ENCODE peak calls at places on chromosomes 4 and X, in four cellular contexts. O is HCT116, Y is K562, Z is HepG2. E is an unnamed sample.
A peak's percentile ranks its signal among the peaks of the same experiment; 100 is the strongest.

GRCh38 chr4:183876268-183876934 is 28.7 kb upstream of the STOX2 start:
- DNase-seq in Y (no peak), Z (no peak), O (no peak), E (no peak)

GRCh38 chr4:1469596-1470392 is 63.6 kb upstream of the NKX1-1 start:
- DNase-seq in Y (no peak), Z (no peak), O (no peak), E (no peak)

GRCh38 chrX:145843196-145843595 is 25.6 kb downstream of the SLITRK2 start:
- DNase-seq in O (no peak), Z (no peak), Y (no peak), E (no peak)

GRCh38 chr4:26083987-26084386 is 170.0 kb downstream of the SMIM20 start:
- DNase-seq in Z (no peak), Y (no peak), O (peak; percentile 65), E (peak; percentile 73)

GRCh38 chr4:52202931-52203330 is 151.8 kb downstream of the SPATA18 start:
- DNase-seq in O (no peak), Y (no peak), Z (no peak), E (no peak)

GRCh38 chrX:31124536-31124935 is 52.7 kb upstream of the FTHL17 start:
- DNase-seq in Z (no peak), Y (no peak), O (no peak), E (no peak)

GRCh38 chr4:153205028-153205648 is 895 bp downstream of the TRIM2 start:
- DNase-seq in O (no peak), Y (peak; percentile 34), Z (peak; percentile 45), E (no peak)

GRCh38 chr4:2253160-2254084 is 8.5 kb downstream of the MXD4 start:
- DNase-seq in O (no peak), Z (no peak), Y (no peak), E (no peak)

GRCh38 chrX:137916090-137916746 is 350.3 kb downstream of the ZIC3 start:
- DNase-seq in Y (peak; percentile 23), Z (no peak), O (no peak), E (no peak)

GRCh38 chr4:156598138-156598681 is 373.4 kb downstream of the PDGFC start:
- DNase-seq in Z (no peak), O (no peak), Y (no peak), E (no peak)

DNA sequence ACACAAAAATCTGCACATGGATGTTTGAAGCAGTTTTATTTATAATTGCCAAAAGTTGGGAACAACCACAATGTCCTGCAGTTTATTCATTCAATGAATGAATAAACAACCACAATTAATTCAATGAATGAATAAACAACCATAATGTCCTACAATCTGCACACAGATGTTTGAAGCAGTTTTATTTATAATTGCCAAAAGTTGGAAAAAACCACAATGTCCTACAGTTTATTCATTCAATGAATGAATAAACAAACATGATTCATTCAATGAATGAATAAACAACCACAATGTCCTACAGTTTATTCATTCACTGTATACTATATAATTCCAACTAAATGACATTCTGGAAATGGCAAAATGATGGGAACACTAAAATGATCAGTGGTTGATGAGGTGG is 117.8 kb upstream of the PCDH18 start:
- DNase-seq in O (no peak), Z (no peak), Y (no peak), E (no peak)
- TF ChIP-seq TCF7L2 in O (no peak), Z (no peak), Y (no peak), E (no peak)

GRCh38 chrX:38304010-38304409 is 23.3 kb downstream of the RPGR start:
- DNase-seq in Z (peak; percentile 11), O (no peak), Y (peak; percentile 11), E (no peak)
- TF ChIP-seq CTCF in Z (no peak), O (peak; percentile 32), Y (peak; percentile 11), E (peak; percentile 43)

GRCh38 chrX:108224727-108225455 is 133.3 kb downstream of the ATG4A start:
- DNase-seq in Y (peak; percentile 43), O (peak; percentile 10), Z (peak; percentile 37), E (no peak)
- TF ChIP-seq SIN3A in Y (no peak), O (no peak), Z (no peak), E (no peak)

DNA sequence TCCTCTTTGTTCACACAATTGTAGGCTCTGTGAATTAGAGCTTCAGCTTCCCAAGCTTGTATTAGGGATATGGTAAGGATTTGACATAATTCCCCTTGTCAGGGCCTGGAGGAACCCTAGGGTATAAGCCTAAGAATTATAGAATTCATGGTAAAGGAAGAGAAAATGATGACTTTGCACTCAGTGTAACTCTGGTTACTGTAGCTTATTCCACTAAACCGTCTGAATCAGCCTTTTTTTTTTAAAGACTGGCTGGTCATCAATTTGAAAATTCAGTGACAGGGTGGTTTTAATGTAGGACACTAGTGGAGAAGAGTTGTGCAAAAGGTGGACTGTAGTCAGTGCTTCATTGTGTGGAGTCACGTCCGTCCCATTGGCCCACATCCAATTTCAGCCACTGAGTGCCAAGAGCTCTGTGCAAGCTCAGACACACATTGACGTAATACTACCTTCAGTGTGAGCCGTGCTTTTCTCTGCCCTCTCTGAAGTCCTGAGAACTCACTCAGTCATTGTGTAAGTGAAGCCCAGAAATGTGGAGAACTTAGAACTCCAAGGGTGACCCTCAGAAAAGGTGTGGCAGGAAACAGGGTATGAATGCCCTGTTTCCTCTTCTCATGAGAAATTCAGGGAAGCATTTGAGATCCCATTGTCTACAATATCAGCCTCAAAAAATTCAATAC is 449.8 kb downstream of the C4orf33 start:
- DNase-seq in Z (peak; percentile 3), O (no peak), Y (no peak), E (no peak)
- TF ChIP-seq TCF7L2 in Z (no peak), O (no peak), Y (no peak), E (no peak)

GRCh38 chrX:17160971-17161370 is 214.0 kb upstream of the NHS start:
- DNase-seq in O (no peak), Z (no peak), Y (no peak), E (no peak)
- TF ChIP-seq CTCF in O (peak; percentile 33), Z (no peak), Y (no peak), E (peak; percentile 14)